ENCODE peak calls at places on chromosomes 7 and 10, in nine cellular contexts. One of them, this sample, is unnamed.
A peak's percentile ranks its signal among the peaks of the same experiment; 100 is the strongest.

GRCh38 chr10:47299989-47300931 is at the start of gene GDF10:
- DNase-seq in HS-5: no peak
- DNase-seq in stimulated activated CD8-positive, alpha-beta memory T cell treated with anti-CD3 and anti-CD28 coated beads, Interleukin-2, amount 100 ng/mL, for 1 hour: no peak
- DNase-seq in non-pigmented ciliary epithelial cell: no peak
- DNase-seq in NCI-H460: no peak
- DNase-seq in endothelial cell: peak; percentile 40
- DNase-seq in aorta: no peak
- DNase-seq in hypothalamus: no peak
- DNase-seq in stimulated activated CD4-positive, alpha-beta T cell treated with anti-CD3 and anti-CD28 coated beads, Interleukin-1b, Interleukin-23, amount 100 ng/mL, for 24 hours: no peak
- DNase-seq in this sample: no peak

GRCh38 chr7:69992938-69993337 is 394.7 kb downstream of the AUTS2 start:
- DNase-seq in HS-5: no peak
- DNase-seq in stimulated activated CD8-positive, alpha-beta memory T cell treated with anti-CD3 and anti-CD28 coated beads, Interleukin-2, amount 100 ng/mL, for 1 hour: no peak
- DNase-seq in non-pigmented ciliary epithelial cell: no peak
- DNase-seq in NCI-H460: no peak
- DNase-seq in endothelial cell: no peak
- DNase-seq in aorta: no peak
- DNase-seq in hypothalamus: peak; percentile 2
- DNase-seq in stimulated activated CD4-positive, alpha-beta T cell treated with anti-CD3 and anti-CD28 coated beads, Interleukin-1b, Interleukin-23, amount 100 ng/mL, for 24 hours: no peak
- DNase-seq in this sample: no peak

GRCh38 chr7:108384721-108385483 is 71.3 kb downstream of the NRCAM start:
- DNase-seq in HS-5: no peak
- DNase-seq in stimulated activated CD8-positive, alpha-beta memory T cell treated with anti-CD3 and anti-CD28 coated beads, Interleukin-2, amount 100 ng/mL, for 1 hour: no peak
- DNase-seq in non-pigmented ciliary epithelial cell: no peak
- DNase-seq in NCI-H460: no peak
- DNase-seq in endothelial cell: no peak
- DNase-seq in aorta: no peak
- DNase-seq in hypothalamus: no peak
- DNase-seq in stimulated activated CD4-positive, alpha-beta T cell treated with anti-CD3 and anti-CD28 coated beads, Interleukin-1b, Interleukin-23, amount 100 ng/mL, for 24 hours: no peak
- DNase-seq in this sample: no peak

GRCh38 chr10:112395809-112396530 is 22.1 kb downstream of the ACSL5 start:
- DNase-seq in HS-5: no peak
- DNase-seq in stimulated activated CD8-positive, alpha-beta memory T cell treated with anti-CD3 and anti-CD28 coated beads, Interleukin-2, amount 100 ng/mL, for 1 hour: no peak
- DNase-seq in non-pigmented ciliary epithelial cell: no peak
- DNase-seq in NCI-H460: no peak
- DNase-seq in endothelial cell: no peak
- DNase-seq in aorta: no peak
- DNase-seq in hypothalamus: no peak
- DNase-seq in stimulated activated CD4-positive, alpha-beta T cell treated with anti-CD3 and anti-CD28 coated beads, Interleukin-1b, Interleukin-23, amount 100 ng/mL, for 24 hours: no peak
- DNase-seq in this sample: no peak

GRCh38 chr7:130880668-130881067 is 146.7 kb upstream of the KLF14 start:
- DNase-seq in HS-5: no peak
- DNase-seq in stimulated activated CD8-positive, alpha-beta memory T cell treated with anti-CD3 and anti-CD28 coated beads, Interleukin-2, amount 100 ng/mL, for 1 hour: no peak
- DNase-seq in non-pigmented ciliary epithelial cell: no peak
- DNase-seq in NCI-H460: no peak
- DNase-seq in endothelial cell: no peak
- DNase-seq in aorta: no peak
- DNase-seq in hypothalamus: no peak
- DNase-seq in stimulated activated CD4-positive, alpha-beta T cell treated with anti-CD3 and anti-CD28 coated beads, Interleukin-1b, Interleukin-23, amount 100 ng/mL, for 24 hours: no peak
- DNase-seq in this sample: no peak

GRCh38 chr10:57165671-57166070 is 804.6 kb upstream of the ZWINT start:
- DNase-seq in HS-5: no peak
- DNase-seq in stimulated activated CD8-positive, alpha-beta memory T cell treated with anti-CD3 and anti-CD28 coated beads, Interleukin-2, amount 100 ng/mL, for 1 hour: no peak
- DNase-seq in non-pigmented ciliary epithelial cell: no peak
- DNase-seq in NCI-H460: no peak
- DNase-seq in endothelial cell: no peak
- DNase-seq in aorta: no peak
- DNase-seq in hypothalamus: no peak
- DNase-seq in stimulated activated CD4-positive, alpha-beta T cell treated with anti-CD3 and anti-CD28 coated beads, Interleukin-1b, Interleukin-23, amount 100 ng/mL, for 24 hours: no peak
- DNase-seq in this sample: no peak

GRCh38 chr10:124639206-124639605 is 105.0 kb downstream of the FAM53B start:
- DNase-seq in HS-5: no peak
- DNase-seq in stimulated activated CD8-positive, alpha-beta memory T cell treated with anti-CD3 and anti-CD28 coated beads, Interleukin-2, amount 100 ng/mL, for 1 hour: no peak
- DNase-seq in non-pigmented ciliary epithelial cell: no peak
- DNase-seq in NCI-H460: no peak
- DNase-seq in endothelial cell: no peak
- DNase-seq in aorta: no peak
- DNase-seq in hypothalamus: no peak
- DNase-seq in stimulated activated CD4-positive, alpha-beta T cell treated with anti-CD3 and anti-CD28 coated beads, Interleukin-1b, Interleukin-23, amount 100 ng/mL, for 24 hours: no peak
- DNase-seq in this sample: no peak

GRCh38 chr10:62395892-62396291 is 21.7 kb downstream of the ZNF365 start:
- DNase-seq in HS-5: no peak
- DNase-seq in stimulated activated CD8-positive, alpha-beta memory T cell treated with anti-CD3 and anti-CD28 coated beads, Interleukin-2, amount 100 ng/mL, for 1 hour: no peak
- DNase-seq in non-pigmented ciliary epithelial cell: no peak
- DNase-seq in NCI-H460: no peak
- DNase-seq in endothelial cell: no peak
- DNase-seq in aorta: no peak
- DNase-seq in hypothalamus: no peak
- DNase-seq in stimulated activated CD4-positive, alpha-beta T cell treated with anti-CD3 and anti-CD28 coated beads, Interleukin-1b, Interleukin-23, amount 100 ng/mL, for 24 hours: no peak
- DNase-seq in this sample: no peak

GRCh38 chr7:45410893-45411292 is 163.3 kb upstream of the ADCY1 start:
- DNase-seq in HS-5: no peak
- DNase-seq in stimulated activated CD8-positive, alpha-beta memory T cell treated with anti-CD3 and anti-CD28 coated beads, Interleukin-2, amount 100 ng/mL, for 1 hour: no peak
- DNase-seq in non-pigmented ciliary epithelial cell: no peak
- DNase-seq in NCI-H460: no peak
- DNase-seq in endothelial cell: no peak
- DNase-seq in aorta: no peak
- DNase-seq in hypothalamus: no peak
- DNase-seq in stimulated activated CD4-positive, alpha-beta T cell treated with anti-CD3 and anti-CD28 coated beads, Interleukin-1b, Interleukin-23, amount 100 ng/mL, for 24 hours: no peak
- DNase-seq in this sample: no peak

GRCh38 chr7:156151082-156151481 is 338.8 kb upstream of the SHH start:
- DNase-seq in HS-5: no peak
- DNase-seq in stimulated activated CD8-positive, alpha-beta memory T cell treated with anti-CD3 and anti-CD28 coated beads, Interleukin-2, amount 100 ng/mL, for 1 hour: no peak
- DNase-seq in non-pigmented ciliary epithelial cell: no peak
- DNase-seq in NCI-H460: no peak
- DNase-seq in endothelial cell: no peak
- DNase-seq in aorta: no peak
- DNase-seq in hypothalamus: no peak
- DNase-seq in stimulated activated CD4-positive, alpha-beta T cell treated with anti-CD3 and anti-CD28 coated beads, Interleukin-1b, Interleukin-23, amount 100 ng/mL, for 24 hours: no peak
- DNase-seq in this sample: no peak

GRCh38 chr10:52875341-52875740 is 102.8 kb upstream of the MBL2 start:
- DNase-seq in HS-5: no peak
- DNase-seq in stimulated activated CD8-positive, alpha-beta memory T cell treated with anti-CD3 and anti-CD28 coated beads, Interleukin-2, amount 100 ng/mL, for 1 hour: no peak
- DNase-seq in non-pigmented ciliary epithelial cell: no peak
- DNase-seq in NCI-H460: no peak
- DNase-seq in endothelial cell: no peak
- DNase-seq in aorta: no peak
- DNase-seq in hypothalamus: no peak
- DNase-seq in stimulated activated CD4-positive, alpha-beta T cell treated with anti-CD3 and anti-CD28 coated beads, Interleukin-1b, Interleukin-23, amount 100 ng/mL, for 24 hours: no peak
- DNase-seq in this sample: no peak

GRCh38 chr10:70849582-70850016 is 33.9 kb downstream of the SGPL1 start:
- DNase-seq in HS-5: peak; percentile 68
- DNase-seq in stimulated activated CD8-positive, alpha-beta memory T cell treated with anti-CD3 and anti-CD28 coated beads, Interleukin-2, amount 100 ng/mL, for 1 hour: no peak
- DNase-seq in non-pigmented ciliary epithelial cell: peak; percentile 83
- DNase-seq in NCI-H460: no peak
- DNase-seq in endothelial cell: no peak
- DNase-seq in aorta: no peak
- DNase-seq in hypothalamus: no peak
- DNase-seq in stimulated activated CD4-positive, alpha-beta T cell treated with anti-CD3 and anti-CD28 coated beads, Interleukin-1b, Interleukin-23, amount 100 ng/mL, for 24 hours: no peak
- DNase-seq in this sample: peak; percentile 56

GRCh38 chr10:128759174-128759573 is 633.0 kb upstream of the MKI67 start:
- DNase-seq in HS-5: no peak
- DNase-seq in stimulated activated CD8-positive, alpha-beta memory T cell treated with anti-CD3 and anti-CD28 coated beads, Interleukin-2, amount 100 ng/mL, for 1 hour: no peak
- DNase-seq in non-pigmented ciliary epithelial cell: no peak
- DNase-seq in NCI-H460: no peak
- DNase-seq in endothelial cell: no peak
- DNase-seq in aorta: no peak
- DNase-seq in hypothalamus: no peak
- DNase-seq in stimulated activated CD4-positive, alpha-beta T cell treated with anti-CD3 and anti-CD28 coated beads, Interleukin-1b, Interleukin-23, amount 100 ng/mL, for 24 hours: no peak
- DNase-seq in this sample: no peak

GRCh38 chr7:117402109-117402508 is 25.2 kb downstream of the ASZ1 start:
- DNase-seq in HS-5: no peak
- DNase-seq in stimulated activated CD8-positive, alpha-beta memory T cell treated with anti-CD3 and anti-CD28 coated beads, Interleukin-2, amount 100 ng/mL, for 1 hour: no peak
- DNase-seq in non-pigmented ciliary epithelial cell: no peak
- DNase-seq in NCI-H460: no peak
- DNase-seq in endothelial cell: no peak
- DNase-seq in aorta: no peak
- DNase-seq in hypothalamus: no peak
- DNase-seq in stimulated activated CD4-positive, alpha-beta T cell treated with anti-CD3 and anti-CD28 coated beads, Interleukin-1b, Interleukin-23, amount 100 ng/mL, for 24 hours: no peak
- DNase-seq in this sample: no peak

GRCh38 chr10:42953684-42954674 is 122.9 kb upstream of the RET start:
- DNase-seq in HS-5: no peak
- DNase-seq in stimulated activated CD8-positive, alpha-beta memory T cell treated with anti-CD3 and anti-CD28 coated beads, Interleukin-2, amount 100 ng/mL, for 1 hour: no peak
- DNase-seq in non-pigmented ciliary epithelial cell: no peak
- DNase-seq in NCI-H460: no peak
- DNase-seq in endothelial cell: peak; percentile 1
- DNase-seq in aorta: peak; percentile 48
- DNase-seq in hypothalamus: no peak
- DNase-seq in stimulated activated CD4-positive, alpha-beta T cell treated with anti-CD3 and anti-CD28 coated beads, Interleukin-1b, Interleukin-23, amount 100 ng/mL, for 24 hours: no peak
- DNase-seq in this sample: no peak

GRCh38 chr10:26887611-26888215 is 27.0 kb upstream of the ABI1 start:
- DNase-seq in HS-5: no peak
- DNase-seq in stimulated activated CD8-positive, alpha-beta memory T cell treated with anti-CD3 and anti-CD28 coated beads, Interleukin-2, amount 100 ng/mL, for 1 hour: no peak
- DNase-seq in non-pigmented ciliary epithelial cell: no peak
- DNase-seq in NCI-H460: no peak
- DNase-seq in endothelial cell: no peak
- DNase-seq in aorta: no peak
- DNase-seq in hypothalamus: no peak
- DNase-seq in stimulated activated CD4-positive, alpha-beta T cell treated with anti-CD3 and anti-CD28 coated beads, Interleukin-1b, Interleukin-23, amount 100 ng/mL, for 24 hours: no peak
- DNase-seq in this sample: no peak

GRCh38 chr10:61159253-61159652 is 215.3 kb upstream of the RHOBTB1 start:
- DNase-seq in HS-5: peak; percentile 16
- DNase-seq in stimulated activated CD8-positive, alpha-beta memory T cell treated with anti-CD3 and anti-CD28 coated beads, Interleukin-2, amount 100 ng/mL, for 1 hour: no peak
- DNase-seq in non-pigmented ciliary epithelial cell: no peak
- DNase-seq in NCI-H460: no peak
- DNase-seq in endothelial cell: no peak
- DNase-seq in aorta: no peak
- DNase-seq in hypothalamus: no peak
- DNase-seq in stimulated activated CD4-positive, alpha-beta T cell treated with anti-CD3 and anti-CD28 coated beads, Interleukin-1b, Interleukin-23, amount 100 ng/mL, for 24 hours: no peak
- DNase-seq in this sample: no peak

GRCh38 chr7:29160080-29160479 is 13.7 kb upstream of the CPVL start:
- DNase-seq in HS-5: no peak
- DNase-seq in stimulated activated CD8-positive, alpha-beta memory T cell treated with anti-CD3 and anti-CD28 coated beads, Interleukin-2, amount 100 ng/mL, for 1 hour: no peak
- DNase-seq in non-pigmented ciliary epithelial cell: no peak
- DNase-seq in NCI-H460: no peak
- DNase-seq in endothelial cell: no peak
- DNase-seq in aorta: no peak
- DNase-seq in hypothalamus: no peak
- DNase-seq in stimulated activated CD4-positive, alpha-beta T cell treated with anti-CD3 and anti-CD28 coated beads, Interleukin-1b, Interleukin-23, amount 100 ng/mL, for 24 hours: no peak
- DNase-seq in this sample: no peak

GRCh38 chr10:14707441-14707840 is 67.3 kb downstream of the FAM107B start:
- DNase-seq in HS-5: no peak
- DNase-seq in stimulated activated CD8-positive, alpha-beta memory T cell treated with anti-CD3 and anti-CD28 coated beads, Interleukin-2, amount 100 ng/mL, for 1 hour: no peak
- DNase-seq in non-pigmented ciliary epithelial cell: no peak
- DNase-seq in NCI-H460: no peak
- DNase-seq in endothelial cell: no peak
- DNase-seq in aorta: no peak
- DNase-seq in hypothalamus: no peak
- DNase-seq in stimulated activated CD4-positive, alpha-beta T cell treated with anti-CD3 and anti-CD28 coated beads, Interleukin-1b, Interleukin-23, amount 100 ng/mL, for 24 hours: no peak
- DNase-seq in this sample: no peak

GRCh38 chr7:29921404-29922010 is 68.1 kb downstream of the SCRN1 start:
- DNase-seq in HS-5: peak; percentile 50
- DNase-seq in stimulated activated CD8-positive, alpha-beta memory T cell treated with anti-CD3 and anti-CD28 coated beads, Interleukin-2, amount 100 ng/mL, for 1 hour: no peak
- DNase-seq in non-pigmented ciliary epithelial cell: no peak
- DNase-seq in NCI-H460: peak; percentile 57
- DNase-seq in endothelial cell: peak; percentile 63
- DNase-seq in aorta: no peak
- DNase-seq in hypothalamus: no peak
- DNase-seq in stimulated activated CD4-positive, alpha-beta T cell treated with anti-CD3 and anti-CD28 coated beads, Interleukin-1b, Interleukin-23, amount 100 ng/mL, for 24 hours: no peak
- DNase-seq in this sample: peak; percentile 49

GRCh38 chr7:76048668-76048988 is 722 bp downstream of the MDH2 start:
- DNase-seq in HS-5: no peak
- DNase-seq in stimulated activated CD8-positive, alpha-beta memory T cell treated with anti-CD3 and anti-CD28 coated beads, Interleukin-2, amount 100 ng/mL, for 1 hour: no peak
- DNase-seq in non-pigmented ciliary epithelial cell: no peak
- DNase-seq in NCI-H460: no peak
- DNase-seq in endothelial cell: peak; percentile 17
- DNase-seq in aorta: no peak
- DNase-seq in hypothalamus: no peak
- DNase-seq in stimulated activated CD4-positive, alpha-beta T cell treated with anti-CD3 and anti-CD28 coated beads, Interleukin-1b, Interleukin-23, amount 100 ng/mL, for 24 hours: no peak
- DNase-seq in this sample: no peak

GRCh38 chr10:30534465-30535144 is 94.9 kb downstream of the LYZL2 start:
- DNase-seq in HS-5: no peak
- DNase-seq in stimulated activated CD8-positive, alpha-beta memory T cell treated with anti-CD3 and anti-CD28 coated beads, Interleukin-2, amount 100 ng/mL, for 1 hour: peak; percentile 42
- DNase-seq in non-pigmented ciliary epithelial cell: peak; percentile 32
- DNase-seq in NCI-H460: peak; percentile 50
- DNase-seq in endothelial cell: peak; percentile 68
- DNase-seq in aorta: peak; percentile 77
- DNase-seq in hypothalamus: peak; percentile 28
- DNase-seq in stimulated activated CD4-positive, alpha-beta T cell treated with anti-CD3 and anti-CD28 coated beads, Interleukin-1b, Interleukin-23, amount 100 ng/mL, for 24 hours: peak; percentile 50
- DNase-seq in this sample: peak; percentile 40

GRCh38 chr7:51482976-51483375 is 166.4 kb upstream of the COBL start:
- DNase-seq in HS-5: no peak
- DNase-seq in stimulated activated CD8-positive, alpha-beta memory T cell treated with anti-CD3 and anti-CD28 coated beads, Interleukin-2, amount 100 ng/mL, for 1 hour: no peak
- DNase-seq in non-pigmented ciliary epithelial cell: no peak
- DNase-seq in NCI-H460: no peak
- DNase-seq in endothelial cell: no peak
- DNase-seq in aorta: no peak
- DNase-seq in hypothalamus: no peak
- DNase-seq in stimulated activated CD4-positive, alpha-beta T cell treated with anti-CD3 and anti-CD28 coated beads, Interleukin-1b, Interleukin-23, amount 100 ng/mL, for 24 hours: no peak
- DNase-seq in this sample: no peak

GRCh38 chr10:32953277-32953927 is 4.6 kb downstream of the ITGB1 start:
- DNase-seq in HS-5: no peak
- DNase-seq in stimulated activated CD8-positive, alpha-beta memory T cell treated with anti-CD3 and anti-CD28 coated beads, Interleukin-2, amount 100 ng/mL, for 1 hour: no peak
- DNase-seq in non-pigmented ciliary epithelial cell: no peak
- DNase-seq in NCI-H460: no peak
- DNase-seq in endothelial cell: no peak
- DNase-seq in aorta: no peak
- DNase-seq in hypothalamus: no peak
- DNase-seq in stimulated activated CD4-positive, alpha-beta T cell treated with anti-CD3 and anti-CD28 coated beads, Interleukin-1b, Interleukin-23, amount 100 ng/mL, for 24 hours: no peak
- DNase-seq in this sample: no peak

GRCh38 chr7:101636822-101637623 is 7.9 kb upstream of the MYL10 start:
- DNase-seq in HS-5: no peak
- DNase-seq in stimulated activated CD8-positive, alpha-beta memory T cell treated with anti-CD3 and anti-CD28 coated beads, Interleukin-2, amount 100 ng/mL, for 1 hour: no peak
- DNase-seq in non-pigmented ciliary epithelial cell: no peak
- DNase-seq in NCI-H460: no peak
- DNase-seq in endothelial cell: no peak
- DNase-seq in aorta: no peak
- DNase-seq in hypothalamus: no peak
- DNase-seq in stimulated activated CD4-positive, alpha-beta T cell treated with anti-CD3 and anti-CD28 coated beads, Interleukin-1b, Interleukin-23, amount 100 ng/mL, for 24 hours: no peak
- DNase-seq in this sample: no peak

GRCh38 chr10:110860576-110861241 is 11.0 kb upstream of the PDCD4 start:
- DNase-seq in HS-5: no peak
- DNase-seq in stimulated activated CD8-positive, alpha-beta memory T cell treated with anti-CD3 and anti-CD28 coated beads, Interleukin-2, amount 100 ng/mL, for 1 hour: no peak
- DNase-seq in non-pigmented ciliary epithelial cell: no peak
- DNase-seq in NCI-H460: no peak
- DNase-seq in endothelial cell: no peak
- DNase-seq in aorta: no peak
- DNase-seq in hypothalamus: no peak
- DNase-seq in stimulated activated CD4-positive, alpha-beta T cell treated with anti-CD3 and anti-CD28 coated beads, Interleukin-1b, Interleukin-23, amount 100 ng/mL, for 24 hours: no peak
- DNase-seq in this sample: no peak

GRCh38 chr10:31897506-31897905 is 31.1 kb downstream of the ARHGAP12 start:
- DNase-seq in HS-5: no peak
- DNase-seq in stimulated activated CD8-positive, alpha-beta memory T cell treated with anti-CD3 and anti-CD28 coated beads, Interleukin-2, amount 100 ng/mL, for 1 hour: no peak
- DNase-seq in non-pigmented ciliary epithelial cell: no peak
- DNase-seq in NCI-H460: no peak
- DNase-seq in endothelial cell: no peak
- DNase-seq in aorta: no peak
- DNase-seq in hypothalamus: no peak
- DNase-seq in stimulated activated CD4-positive, alpha-beta T cell treated with anti-CD3 and anti-CD28 coated beads, Interleukin-1b, Interleukin-23, amount 100 ng/mL, for 24 hours: no peak
- DNase-seq in this sample: peak; percentile 40